ENCODE peak calls at places on chromosome 13, in ten cellular contexts. One of them, this sample, is unnamed.

GRCh38 chr13:105083986-105084385 is 1451.5 kb downstream of the EFNB2 start:
- DNase-seq in HepG2: no peak
- DNase-seq in endodermal cell: no peak
- DNase-seq in cardiac fibroblast: no peak
- DNase-seq in ovary: no peak
- DNase-seq in CD8-positive, alpha-beta T cell: no peak
- DNase-seq in GM23338: no peak
- DNase-seq in IMR-90: no peak
- DNase-seq in A549: no peak
- DNase-seq in psoas muscle: no peak
- DNase-seq in this sample: no peak

GRCh38 chr13:108734676-108735075 is 105.3 kb downstream of the MYO16 start:
- DNase-seq in endodermal cell: peak
- DNase-seq in HepG2: no peak
- DNase-seq in IMR-90: no peak
- DNase-seq in cardiac fibroblast: no peak
- DNase-seq in GM23338: peak
- DNase-seq in A549: peak
- DNase-seq in psoas muscle: no peak
- DNase-seq in ovary: no peak
- DNase-seq in CD8-positive, alpha-beta T cell: no peak
- DNase-seq in this sample: peak

GRCh38 chr13:91716436-91717065 is 318.1 kb downstream of the GPC5 start:
- DNase-seq in ovary: no peak
- DNase-seq in HepG2: no peak
- DNase-seq in psoas muscle: no peak
- DNase-seq in CD8-positive, alpha-beta T cell: no peak
- DNase-seq in GM23338: no peak
- DNase-seq in endodermal cell: no peak
- DNase-seq in A549: no peak
- DNase-seq in IMR-90: no peak
- DNase-seq in cardiac fibroblast: no peak
- DNase-seq in this sample: no peak

GRCh38 chr13:20132052-20132634 is 28.7 kb downstream of the GJA3 start:
- DNase-seq in GM23338: no peak
- DNase-seq in endodermal cell: peak
- DNase-seq in IMR-90: no peak
- DNase-seq in psoas muscle: no peak
- DNase-seq in CD8-positive, alpha-beta T cell: no peak
- DNase-seq in cardiac fibroblast: no peak
- DNase-seq in ovary: no peak
- DNase-seq in A549: no peak
- DNase-seq in HepG2: no peak
- DNase-seq in this sample: no peak

GRCh38 chr13:27860743-27861142 is 59.1 kb upstream of the PDX1 start:
- DNase-seq in cardiac fibroblast: no peak
- DNase-seq in GM23338: peak
- DNase-seq in psoas muscle: no peak
- DNase-seq in IMR-90: no peak
- DNase-seq in ovary: no peak
- DNase-seq in HepG2: no peak
- DNase-seq in endodermal cell: no peak
- DNase-seq in CD8-positive, alpha-beta T cell: no peak
- DNase-seq in A549: no peak
- DNase-seq in this sample: no peak

GRCh38 chr13:63311587-63311986 is 1895.9 kb upstream of the PCDH20 start:
- DNase-seq in A549: no peak
- DNase-seq in psoas muscle: no peak
- DNase-seq in cardiac fibroblast: no peak
- DNase-seq in ovary: no peak
- DNase-seq in CD8-positive, alpha-beta T cell: no peak
- DNase-seq in IMR-90: no peak
- DNase-seq in GM23338: no peak
- DNase-seq in HepG2: no peak
- DNase-seq in endodermal cell: no peak
- DNase-seq in this sample: no peak

GRCh38 chr13:27001705-27002104 is 169.9 kb downstream of the USP12 start:
- DNase-seq in endodermal cell: no peak
- DNase-seq in GM23338: no peak
- DNase-seq in psoas muscle: no peak
- DNase-seq in A549: no peak
- DNase-seq in cardiac fibroblast: no peak
- DNase-seq in CD8-positive, alpha-beta T cell: no peak
- DNase-seq in IMR-90: no peak
- DNase-seq in HepG2: no peak
- DNase-seq in ovary: no peak
- DNase-seq in this sample: no peak

GRCh38 chr13:112877976-112878955 is 90.7 kb upstream of the MCF2L start:
- DNase-seq in CD8-positive, alpha-beta T cell: no peak
- DNase-seq in cardiac fibroblast: no peak
- DNase-seq in ovary: no peak
- DNase-seq in psoas muscle: peak
- DNase-seq in endodermal cell: peak
- DNase-seq in GM23338: no peak
- DNase-seq in IMR-90: no peak
- DNase-seq in A549: no peak
- DNase-seq in HepG2: no peak
- DNase-seq in this sample: no peak

GRCh38 chr13:48493076-48493765 is 39.7 kb downstream of the RCBTB2 start:
- DNase-seq in CD8-positive, alpha-beta T cell: peak
- DNase-seq in endodermal cell: no peak
- DNase-seq in cardiac fibroblast: peak
- DNase-seq in A549: no peak
- DNase-seq in GM23338: no peak
- DNase-seq in ovary: no peak
- DNase-seq in psoas muscle: no peak
- DNase-seq in HepG2: no peak
- DNase-seq in IMR-90: no peak
- DNase-seq in this sample: no peak

GRCh38 chr13:79870766-79871165 is 389.8 kb downstream of the NDFIP2 start:
- DNase-seq in ovary: no peak
- DNase-seq in endodermal cell: no peak
- DNase-seq in cardiac fibroblast: peak
- DNase-seq in GM23338: no peak
- DNase-seq in IMR-90: peak
- DNase-seq in CD8-positive, alpha-beta T cell: no peak
- DNase-seq in A549: no peak
- DNase-seq in psoas muscle: no peak
- DNase-seq in HepG2: no peak
- DNase-seq in this sample: no peak

GRCh38 chr13:41457589-41458186 is 338 bp downstream of the RGCC start:
- DNase-seq in IMR-90: no peak
- DNase-seq in CD8-positive, alpha-beta T cell: peak
- DNase-seq in A549: no peak
- DNase-seq in psoas muscle: peak
- DNase-seq in endodermal cell: peak
- DNase-seq in HepG2: no peak
- DNase-seq in ovary: no peak
- DNase-seq in cardiac fibroblast: no peak
- DNase-seq in GM23338: peak
- DNase-seq in this sample: no peak

GRCh38 chr13:75372517-75372916 is 109.5 kb downstream of the TBC1D4 start:
- DNase-seq in endodermal cell: no peak
- DNase-seq in GM23338: peak
- DNase-seq in ovary: no peak
- DNase-seq in A549: peak
- DNase-seq in CD8-positive, alpha-beta T cell: no peak
- DNase-seq in IMR-90: peak
- DNase-seq in HepG2: peak
- DNase-seq in cardiac fibroblast: peak
- DNase-seq in psoas muscle: no peak
- DNase-seq in this sample: peak

GRCh38 chr13:30711375-30711774 is 24.0 kb upstream of the ALOX5AP start:
- DNase-seq in cardiac fibroblast: peak
- DNase-seq in HepG2: no peak
- DNase-seq in CD8-positive, alpha-beta T cell: no peak
- DNase-seq in GM23338: no peak
- DNase-seq in endodermal cell: no peak
- DNase-seq in A549: peak
- DNase-seq in ovary: no peak
- DNase-seq in psoas muscle: no peak
- DNase-seq in IMR-90: peak
- DNase-seq in this sample: peak

GRCh38 chr13:20124303-20124702 is 36.5 kb downstream of the GJA3 start:
- DNase-seq in psoas muscle: no peak
- DNase-seq in CD8-positive, alpha-beta T cell: no peak
- DNase-seq in endodermal cell: peak
- DNase-seq in cardiac fibroblast: no peak
- DNase-seq in HepG2: no peak
- DNase-seq in GM23338: no peak
- DNase-seq in ovary: no peak
- DNase-seq in IMR-90: peak
- DNase-seq in A549: no peak
- DNase-seq in this sample: no peak

GRCh38 chr13:30429721-30430694 is 7.7 kb downstream of the UBE2L5 start:
- DNase-seq in cardiac fibroblast: peak
- DNase-seq in ovary: no peak
- DNase-seq in CD8-positive, alpha-beta T cell: no peak
- DNase-seq in GM23338: no peak
- DNase-seq in A549: peak
- DNase-seq in psoas muscle: no peak
- DNase-seq in HepG2: no peak
- DNase-seq in endodermal cell: no peak
- DNase-seq in IMR-90: peak
- DNase-seq in this sample: peak

GRCh38 chr13:85303630-85304029 is 495.6 kb downstream of the SLITRK6 start:
- DNase-seq in cardiac fibroblast: no peak
- DNase-seq in IMR-90: no peak
- DNase-seq in HepG2: no peak
- DNase-seq in ovary: no peak
- DNase-seq in endodermal cell: no peak
- DNase-seq in GM23338: no peak
- DNase-seq in A549: no peak
- DNase-seq in psoas muscle: no peak
- DNase-seq in CD8-positive, alpha-beta T cell: no peak
- DNase-seq in this sample: no peak

GRCh38 chr13:49633687-49634086 is 5.4 kb downstream of the ARL11 start:
- DNase-seq in psoas muscle: no peak
- DNase-seq in cardiac fibroblast: peak
- DNase-seq in GM23338: no peak
- DNase-seq in HepG2: no peak
- DNase-seq in CD8-positive, alpha-beta T cell: no peak
- DNase-seq in IMR-90: no peak
- DNase-seq in A549: no peak
- DNase-seq in endodermal cell: no peak
- DNase-seq in ovary: no peak
- DNase-seq in this sample: no peak

GRCh38 chr13:83730674-83731073 is 151.6 kb downstream of the SLITRK1 start:
- DNase-seq in GM23338: peak
- DNase-seq in psoas muscle: no peak
- DNase-seq in HepG2: no peak
- DNase-seq in CD8-positive, alpha-beta T cell: no peak
- DNase-seq in endodermal cell: no peak
- DNase-seq in IMR-90: no peak
- DNase-seq in ovary: no peak
- DNase-seq in A549: no peak
- DNase-seq in cardiac fibroblast: no peak
- DNase-seq in this sample: no peak

GRCh38 chr13:113417008-113417735 is 36.1 kb downstream of the ADPRHL1 start:
- DNase-seq in ovary: no peak
- DNase-seq in CD8-positive, alpha-beta T cell: no peak
- DNase-seq in psoas muscle: no peak
- DNase-seq in HepG2: no peak
- DNase-seq in GM23338: no peak
- DNase-seq in cardiac fibroblast: no peak
- DNase-seq in A549: no peak
- DNase-seq in IMR-90: no peak
- DNase-seq in endodermal cell: no peak
- DNase-seq in this sample: no peak

DNA sequence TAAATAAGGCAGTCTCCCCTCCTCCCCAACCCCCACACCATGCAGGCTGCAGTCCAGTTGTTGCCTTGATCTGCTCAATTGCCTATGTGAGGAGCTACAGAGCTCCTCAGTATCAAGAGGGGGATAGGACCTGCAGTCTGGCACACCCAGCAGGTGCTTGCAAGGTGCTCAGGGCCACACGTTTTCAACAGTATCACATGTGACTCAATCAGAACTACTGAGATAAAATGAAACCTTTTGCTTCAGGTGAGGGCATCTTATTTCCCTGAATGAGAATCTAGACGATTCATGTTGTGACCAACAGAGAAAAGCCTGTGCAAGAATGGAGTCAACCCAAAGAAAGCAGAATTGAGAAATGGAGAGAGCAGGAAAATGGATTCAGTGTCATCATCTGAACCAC is 23.5 kb upstream of the LRCH1 start:
- DNase-seq in ovary: no peak
- DNase-seq in A549: no peak
- DNase-seq in HepG2: no peak
- DNase-seq in IMR-90: no peak
- DNase-seq in psoas muscle: no peak
- DNase-seq in cardiac fibroblast: no peak
- DNase-seq in GM23338: no peak
- DNase-seq in CD8-positive, alpha-beta T cell: no peak
- DNase-seq in endodermal cell: no peak
- DNase-seq in this sample: no peak
- H3K4me3 ChIP-seq in ovary: no peak
- H3K4me3 ChIP-seq in A549: no peak
- H3K4me3 ChIP-seq in HepG2: no peak
- H3K4me3 ChIP-seq in IMR-90: no peak
- H3K4me3 ChIP-seq in psoas muscle: no peak
- H3K4me3 ChIP-seq in cardiac fibroblast: no peak
- H3K4me3 ChIP-seq in GM23338: no peak
- H3K4me3 ChIP-seq in CD8-positive, alpha-beta T cell: no peak
- H3K4me3 ChIP-seq in endodermal cell: no peak
- H3K4me3 ChIP-seq in this sample: no peak

GRCh38 chr13:73061478-73062275 is 2.9 kb downstream of the KLF5 start:
- DNase-seq in A549: no peak
- DNase-seq in cardiac fibroblast: peak
- DNase-seq in GM23338: peak
- DNase-seq in HepG2: no peak
- DNase-seq in CD8-positive, alpha-beta T cell: no peak
- DNase-seq in psoas muscle: no peak
- DNase-seq in endodermal cell: peak
- DNase-seq in ovary: no peak
- DNase-seq in IMR-90: no peak
- DNase-seq in this sample: no peak
- H3K4me3 ChIP-seq in A549: peak
- H3K4me3 ChIP-seq in cardiac fibroblast: peak
- H3K4me3 ChIP-seq in GM23338: no peak
- H3K4me3 ChIP-seq in HepG2: no peak
- H3K4me3 ChIP-seq in CD8-positive, alpha-beta T cell: no peak
- H3K4me3 ChIP-seq in psoas muscle: peak
- H3K4me3 ChIP-seq in endodermal cell: peak
- H3K4me3 ChIP-seq in ovary: peak
- H3K4me3 ChIP-seq in IMR-90: no peak
- H3K4me3 ChIP-seq in this sample: peak

GRCh38 chr13:97307882-97308624 is 85.9 kb downstream of the MBNL2 start:
- DNase-seq in CD8-positive, alpha-beta T cell: no peak
- DNase-seq in GM23338: peak
- DNase-seq in A549: peak
- DNase-seq in HepG2: peak
- DNase-seq in cardiac fibroblast: peak
- DNase-seq in psoas muscle: no peak
- DNase-seq in IMR-90: peak
- DNase-seq in ovary: no peak
- DNase-seq in endodermal cell: no peak
- DNase-seq in this sample: peak
- H3K4me3 ChIP-seq in CD8-positive, alpha-beta T cell: no peak
- H3K4me3 ChIP-seq in GM23338: no peak
- H3K4me3 ChIP-seq in A549: no peak
- H3K4me3 ChIP-seq in HepG2: no peak
- H3K4me3 ChIP-seq in cardiac fibroblast: no peak
- H3K4me3 ChIP-seq in psoas muscle: peak
- H3K4me3 ChIP-seq in IMR-90: no peak
- H3K4me3 ChIP-seq in ovary: no peak
- H3K4me3 ChIP-seq in endodermal cell: no peak
- H3K4me3 ChIP-seq in this sample: peak

GRCh38 chr13:101916108-101916757 is 463.8 kb downstream of the ITGBL1 start:
- DNase-seq in GM23338: peak
- DNase-seq in cardiac fibroblast: peak
- DNase-seq in IMR-90: no peak
- DNase-seq in HepG2: no peak
- DNase-seq in psoas muscle: no peak
- DNase-seq in endodermal cell: peak
- DNase-seq in A549: peak
- DNase-seq in ovary: no peak
- DNase-seq in CD8-positive, alpha-beta T cell: no peak
- DNase-seq in this sample: no peak
- H3K4me3 ChIP-seq in GM23338: peak
- H3K4me3 ChIP-seq in cardiac fibroblast: no peak
- H3K4me3 ChIP-seq in IMR-90: no peak
- H3K4me3 ChIP-seq in HepG2: no peak
- H3K4me3 ChIP-seq in psoas muscle: peak
- H3K4me3 ChIP-seq in endodermal cell: peak
- H3K4me3 ChIP-seq in A549: peak
- H3K4me3 ChIP-seq in ovary: no peak
- H3K4me3 ChIP-seq in CD8-positive, alpha-beta T cell: no peak
- H3K4me3 ChIP-seq in this sample: no peak